ENCODE peak calls at places on chromosomes 12 and 14, in nine cellular contexts. N, J, A, H, G, B, R, O and F are unnamed samples. For H3K36me3, the result is how much of the 10 kb centered on the place peaks cover.

GRCh38 chr12:119901670-119902069 is 24.6 kb upstream of the CIT start:
- DNase-seq in N (no peak), J (no peak), A (no peak), H (no peak), G (no peak), B (no peak), R (no peak), O (no peak), F (no peak)

GRCh38 chr12:120376416-120376815 is 7.5 kb upstream of the MSI1 start:
- DNase-seq in N (no peak), J (no peak), A (no peak), H (no peak), G (no peak), B (no peak), R (no peak), O (no peak), F (peak)

GRCh38 chr14:22847661-22848341 is 11.4 kb downstream of the MMP14 start:
- DNase-seq in N (peak), J (no peak), A (no peak), H (no peak), G (no peak), B (no peak), R (no peak), O (peak), F (no peak)

GRCh38 chr12:124543591-124544310 is 23.7 kb downstream of the NCOR2 start:
- DNase-seq in N (no peak), J (no peak), A (no peak), H (peak), G (no peak), B (no peak), R (peak), O (peak), F (no peak)

GRCh38 chr12:47885012-47885501 is 19.7 kb downstream of the VDR start:
- DNase-seq in N (no peak), J (no peak), A (no peak), H (no peak), G (no peak), B (no peak), R (no peak), O (no peak), F (no peak)

GRCh38 chr12:64733857-64734256 is 25.3 kb downstream of the GNS start:
- DNase-seq in N (no peak), J (peak), A (peak), H (no peak), G (peak), B (peak), R (no peak), O (no peak), F (peak)

GRCh38 chr12:93302331-93303229 is 75.1 kb upstream of the NUDT4 start:
- DNase-seq in N (no peak), J (no peak), A (no peak), H (no peak), G (no peak), B (peak), R (no peak), O (peak), F (no peak)

GRCh38 chr12:122835693-122836026 is 403 bp downstream of the HIP1R start:
- DNase-seq in N (peak), J (peak), A (peak), H (no peak), G (peak), B (no peak), R (peak), O (no peak), F (no peak)

GRCh38 chr12:43648636-43649035 is 96.6 kb upstream of the ADAMTS20 start:
- DNase-seq in N (no peak), J (no peak), A (no peak), H (no peak), G (no peak), B (no peak), R (no peak), O (no peak), F (no peak)

GRCh38 chr14:55974046-55974582 is 144.1 kb upstream of the PELI2 start:
- DNase-seq in N (no peak), J (no peak), A (no peak), H (no peak), G (no peak), B (no peak), R (no peak), O (peak), F (no peak)

GRCh38 chr12:10562306-10562933 is 51.0 kb downstream of the MAGOHB start:
- DNase-seq in N (no peak), J (peak), A (no peak), H (no peak), G (peak), B (peak), R (no peak), O (peak), F (peak)

GRCh38 chr14:59131926-59132763 is 56.3 kb upstream of the DAAM1 start:
- DNase-seq in N (no peak), J (no peak), A (no peak), H (peak), G (no peak), B (no peak), R (no peak), O (no peak), F (no peak)

GRCh38 chr12:125218952-125219351 is 153.7 kb downstream of the AACS start:
- DNase-seq in N (no peak), J (no peak), A (no peak), H (no peak), G (no peak), B (no peak), R (no peak), O (no peak), F (peak)

GRCh38 chr14:100022772-100023451 is 42.3 kb upstream of the EVL start:
- DNase-seq in N (no peak), J (no peak), A (no peak), H (no peak), G (no peak), B (no peak), R (no peak), O (peak), F (no peak)

GRCh38 chr12:65649126-65649525 is 175.2 kb upstream of the HMGA2 start:
- DNase-seq in N (no peak), J (no peak), A (no peak), H (no peak), G (no peak), B (peak), R (no peak), O (peak), F (peak)

GRCh38 chr14:68774771-68775613 is 17.9 kb downstream of the ZFP36L1 start:
- DNase-seq in N (no peak), J (no peak), A (no peak), H (no peak), G (no peak), B (no peak), R (no peak), O (no peak), F (peak)

GRCh38 chr12:100576311-100577036 is 3.0 kb downstream of the GAS2L3 start:
- DNase-seq in N (no peak), J (no peak), A (no peak), H (no peak), G (no peak), B (peak), R (no peak), O (peak), F (peak)

GRCh38 chr12:95554532-95555071 is 3.3 kb upstream of the USP44 start:
- DNase-seq in N (no peak), J (no peak), A (no peak), H (no peak), G (no peak), B (no peak), R (no peak), O (no peak), F (no peak)

GRCh38 chr14:99562848-99563748 is 40.9 kb downstream of the CCDC85C start:
- DNase-seq in N (peak), J (peak), A (peak), H (peak), G (peak), B (peak), R (peak), O (peak), F (no peak)

GRCh38 chr12:113030875-113031525 is 25.5 kb upstream of the DTX1 start:
- DNase-seq in N (peak), J (peak), A (no peak), H (peak), G (peak), B (peak), R (no peak), O (peak), F (peak)

GRCh38 chr14:43406936-43407335 is 1100.1 kb downstream of the FSCB start:
- DNase-seq in N (no peak), J (no peak), A (no peak), H (no peak), G (no peak), B (peak), R (no peak), O (no peak), F (no peak)

GRCh38 chr12:6828671-6829531 is 694 bp downstream of the P3H3 start:
- DNase-seq in N (peak), J (no peak), A (no peak), H (peak), G (peak), B (no peak), R (peak), O (peak), F (no peak)

GRCh38 chr12:18747960-18748359 is 10.0 kb downstream of the CAPZA3 start:
- DNase-seq in N (no peak), J (no peak), A (no peak), H (no peak), G (peak), B (peak), R (no peak), O (peak), F (peak)

GRCh38 chr12:2666411-2666810 is 128.4 kb upstream of the FKBP4 start:
- DNase-seq in N (no peak), J (no peak), A (no peak), H (no peak), G (no peak), B (no peak), R (no peak), O (no peak), F (no peak)

GRCh38 chr12:25775968-25776367 is 182.5 kb upstream of the RASSF8 start:
- DNase-seq in N (no peak), J (no peak), A (no peak), H (no peak), G (no peak), B (peak), R (no peak), O (no peak), F (peak)

GRCh38 chr12:49883065-49883464 is 20.6 kb downstream of the FAIM2 start:
- DNase-seq in N (no peak), J (no peak), A (no peak), H (peak), G (no peak), B (no peak), R (peak), O (no peak), F (no peak)

GRCh38 chr12:47811581-47812484 is 7.9 kb downstream of the HDAC7 start:
- DNase-seq in N (no peak), J (no peak), A (peak), H (no peak), G (no peak), B (peak), R (no peak), O (peak), F (peak)

GRCh38 chr14:99265571-99265970 is 6.4 kb downstream of the BCL11B start:
- DNase-seq in N (no peak), J (no peak), A (no peak), H (no peak), G (no peak), B (no peak), R (no peak), O (no peak), F (no peak)

GRCh38 chr12:27545666-27546065 is 21.7 kb downstream of the PPFIBP1 start:
- DNase-seq in N (no peak), J (no peak), A (no peak), H (no peak), G (no peak), B (no peak), R (no peak), O (peak), F (no peak)

GRCh38 chr12:103824845-103825244 is 16.2 kb downstream of the NT5DC3 start:
- DNase-seq in N (no peak), J (no peak), A (no peak), H (no peak), G (no peak), B (no peak), R (no peak), O (no peak), F (no peak)

GRCh38 chr12:4908694-4909396 is 860 bp upstream of the KCNA1 start:
- DNase-seq in N (peak), J (no peak), A (no peak), H (peak), G (peak), B (no peak), R (no peak), O (peak), F (no peak)

GRCh38 chr12:112971248-112971647 is 7.1 kb upstream of the OAS2 start:
- DNase-seq in N (no peak), J (no peak), A (peak), H (no peak), G (no peak), B (peak), R (no peak), O (no peak), F (no peak)

GRCh38 chr14:91511014-91511466 is 930 bp upstream of the PPP4R3A start:
- DNase-seq in N (no peak), J (no peak), A (no peak), H (no peak), G (no peak), B (no peak), R (no peak), O (peak), F (peak)

GRCh38 chr14:48725001-48725734 is 861.0 kb downstream of the RPS29 start:
- DNase-seq in N (no peak), J (no peak), A (no peak), H (no peak), G (no peak), B (no peak), R (no peak), O (peak), F (no peak)

GRCh38 chr12:3005736-3006135 is 46.5 kb downstream of the TEAD4 start:
- DNase-seq in N (no peak), J (no peak), A (no peak), H (no peak), G (no peak), B (no peak), R (no peak), O (peak), F (peak)

DNA sequence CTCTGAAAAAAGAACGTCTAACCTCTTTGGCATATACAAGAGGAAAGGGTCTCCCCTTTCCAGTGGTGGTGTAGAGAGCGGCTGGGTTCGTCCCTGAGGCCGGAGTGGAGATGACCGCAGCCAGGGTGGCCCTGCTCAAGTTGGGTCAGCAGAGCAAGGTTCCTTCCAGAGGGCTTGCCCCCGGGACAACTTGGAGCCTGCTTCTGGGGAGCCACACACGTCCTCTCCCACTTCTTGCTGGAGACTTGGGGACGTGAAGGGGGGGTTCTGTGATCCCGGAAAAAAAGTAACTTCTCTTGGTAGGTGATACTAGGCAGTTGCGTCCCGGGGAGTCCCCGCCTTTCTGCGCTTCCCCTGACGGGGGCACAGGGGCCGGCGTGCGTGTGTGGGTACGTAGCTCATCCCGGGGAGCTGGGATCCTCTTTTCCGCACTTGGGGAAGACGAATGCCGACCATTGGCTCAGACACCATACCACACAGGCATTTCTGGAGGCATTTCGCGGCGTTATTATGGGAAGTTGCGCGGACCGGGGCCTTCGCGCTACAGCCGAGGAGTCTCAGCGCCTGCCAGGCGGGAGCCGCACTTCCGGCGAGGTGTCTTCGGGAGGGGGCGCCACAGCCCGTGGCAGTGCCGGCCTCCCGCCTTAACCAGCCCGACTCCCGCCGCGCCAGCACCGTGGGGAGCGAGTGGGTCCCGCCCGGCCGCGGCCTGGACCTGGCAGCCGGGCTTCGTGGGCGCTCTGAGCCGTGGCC is 14.8 kb upstream of the PAX9 start:
- DNase-seq in N (peak), J (no peak), A (no peak), H (no peak), G (no peak), B (no peak), R (peak), O (no peak), F (no peak)
- TF ChIP-seq CTCF in N (peak), J (no peak), A (no peak), H (no peak), G (no peak), B (no peak), R (no peak), O (no peak), F (peak)

GRCh38 chr12:57235728-57236131 is 6.2 kb downstream of the SHMT2 start:
- DNase-seq in N (no peak), J (no peak), A (no peak), H (no peak), G (no peak), B (no peak), R (peak), O (no peak), F (no peak)

GRCh38 chr12:57235012-57235727 is 5.7 kb downstream of the SHMT2 start:
- DNase-seq in N (peak), J (peak), A (peak), H (no peak), G (no peak), B (peak), R (peak), O (no peak), F (no peak)

GRCh38 chr12:57233357-57234232 is 4.1 kb downstream of the SHMT2 start:
- DNase-seq in N (no peak), J (no peak), A (no peak), H (no peak), G (no peak), B (no peak), R (peak), O (no peak), F (no peak)

GRCh38 chr12:57234233-57234570 is 4.7 kb downstream of the SHMT2 start:
- DNase-seq in N (no peak), J (no peak), A (no peak), H (no peak), G (no peak), B (no peak), R (peak), O (no peak), F (no peak)

GRCh38 chr12:57234571-57235011 is 5.1 kb downstream of the SHMT2 start:
- DNase-seq in N (no peak), J (no peak), A (no peak), H (no peak), G (no peak), B (no peak), R (no peak), O (no peak), F (no peak)
- H3K36me3 ChIP-seq in N (under half), J (under half), A (under half), H (half or more), G (under half), B (under half), R (under half), O (under half), F (under half)

DNA sequence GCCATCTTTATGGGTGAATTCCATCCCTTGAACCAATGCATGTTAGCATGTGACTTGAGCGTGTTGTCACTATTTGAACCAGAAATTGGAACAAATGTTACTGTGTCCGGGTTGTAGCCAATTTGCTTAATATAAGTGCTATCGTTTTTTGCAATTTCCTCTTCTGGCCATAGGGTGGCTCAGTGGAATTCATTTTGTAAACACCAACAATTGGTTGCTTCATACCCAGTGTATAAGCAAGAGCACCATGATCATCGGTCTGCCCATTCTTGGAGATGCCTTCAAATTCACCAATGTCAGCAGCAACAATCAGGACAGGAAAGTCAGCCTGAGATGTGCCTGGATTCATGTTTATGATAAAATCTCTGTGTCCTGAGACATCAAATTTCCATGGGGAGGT is 5.0 kb upstream of the NEDD1 start:
- DNase-seq in N (no peak), J (no peak), A (no peak), H (no peak), G (no peak), B (no peak), R (no peak), O (no peak), F (no peak)
- TF ChIP-seq CTCF in N (peak), J (no peak), A (no peak), H (no peak), G (no peak), B (no peak), R (no peak), O (no peak), F (no peak)

GRCh38 chr12:12474931-12475485 is 87.7 kb downstream of the DUSP16 start:
- DNase-seq in N (peak), J (no peak), A (no peak), H (no peak), G (no peak), B (peak), R (no peak), O (no peak), F (peak)

GRCh38 chr12:12477532-12477890 is 85.2 kb downstream of the DUSP16 start:
- DNase-seq in N (no peak), J (no peak), A (no peak), H (no peak), G (no peak), B (no peak), R (no peak), O (no peak), F (no peak)

GRCh38 chr12:12480074-12480473 is 82.6 kb downstream of the DUSP16 start:
- DNase-seq in N (no peak), J (no peak), A (no peak), H (no peak), G (no peak), B (no peak), R (no peak), O (no peak), F (no peak)

GRCh38 chr12:12474471-12474928 is 88.2 kb downstream of the DUSP16 start:
- DNase-seq in N (peak), J (no peak), A (no peak), H (no peak), G (no peak), B (no peak), R (no peak), O (no peak), F (no peak)

DNA sequence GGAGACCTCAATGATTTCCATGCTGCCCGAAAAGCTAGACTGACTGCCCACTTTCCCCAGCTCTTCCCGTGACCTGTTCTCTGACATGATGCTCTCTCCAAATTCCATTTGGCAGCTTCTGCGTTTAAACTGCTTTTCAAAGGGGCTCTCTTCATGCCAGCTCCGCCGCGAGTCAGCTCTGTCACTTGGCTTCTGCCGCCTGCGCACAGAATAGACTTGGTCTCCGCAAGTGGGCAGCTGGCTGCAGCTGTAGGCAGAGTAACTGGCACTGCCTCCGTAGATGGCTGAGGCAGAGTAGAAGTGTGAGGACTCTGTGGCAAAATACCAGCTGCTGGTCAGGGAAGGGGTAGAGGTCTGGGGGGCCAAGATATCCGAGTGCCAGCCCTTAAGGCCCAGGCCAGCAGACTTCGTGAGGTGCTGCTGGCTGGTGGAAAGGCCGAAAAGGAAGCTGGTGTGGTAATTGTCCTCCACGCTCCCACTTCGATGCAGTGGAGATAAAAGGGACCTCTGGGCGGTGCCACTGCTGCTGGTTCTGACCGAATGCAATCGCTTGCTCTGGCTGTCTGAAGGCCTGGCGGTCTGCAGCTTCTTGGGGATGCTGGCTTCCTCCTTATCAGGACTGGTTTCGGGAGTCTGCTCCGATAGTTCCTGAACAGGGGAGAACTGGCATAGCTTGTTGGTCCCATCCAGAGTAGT is 85.7 kb downstream of the DUSP16 start:
- DNase-seq in N (peak), J (no peak), A (no peak), H (no peak), G (no peak), B (no peak), R (no peak), O (no peak), F (no peak)
- H3K36me3 ChIP-seq in N (under half), J (under half), A (half or more), H (under half), G (under half), B (under half), R (under half), O (under half), F (under half)

GRCh38 chr14:26905219-26905618 is 307.4 kb upstream of the NOVA1 start:
- DNase-seq in N (no peak), J (no peak), A (no peak), H (no peak), G (no peak), B (no peak), R (no peak), O (no peak), F (peak)
- TF ChIP-seq CTCF in N (no peak), J (no peak), A (no peak), H (no peak), G (no peak), B (no peak), R (no peak), O (no peak), F (no peak)